ENCODE peak calls at places on chromosome 22, in eight cellular contexts. J is stomach, O is K562, S is endothelial cell of umbilical vein, F is sigmoid colon, H is prostate gland, T is transverse colon, A is breast epithelium. D is an unnamed sample. For H3K9me3, the result is how much of the 10 kb centered on the place peaks cover.

GRCh38 chr22:24580276-24580675 is 12.6 kb downstream of the LRRC75B start:
- DNase-seq in T (no peak), S (no peak), H (no peak), J (no peak), A (no peak), O (no peak), F (no peak), D (no peak)

GRCh38 chr22:23183107-23183698 is 2.9 kb downstream of the BCR start:
- DNase-seq in S (peak), O (peak), J (peak), F (no peak), T (peak), A (no peak), H (peak), D (no peak)

GRCh38 chr22:29617922-29618629 is 14.6 kb downstream of the NF2 start:
- DNase-seq in H (no peak), T (no peak), S (no peak), A (no peak), J (no peak), O (no peak), F (no peak), D (no peak)

GRCh38 chr22:22802346-22802970 is 85.2 kb upstream of the IGLL5 start:
- DNase-seq in J (no peak), S (no peak), A (no peak), T (no peak), H (no peak), O (peak), F (no peak), D (no peak)

GRCh38 chr22:33678523-33678922 is 241.8 kb downstream of the LARGE1 start:
- DNase-seq in T (no peak), S (no peak), O (no peak), J (no peak), F (no peak), A (no peak), H (no peak), D (no peak)

GRCh38 chr22:33555814-33556522 is 364.3 kb downstream of the LARGE1 start:
- DNase-seq in H (no peak), T (no peak), J (no peak), O (no peak), A (no peak), S (no peak), F (no peak), D (no peak)

GRCh38 chr22:27881404-27881803 is 37.7 kb downstream of the PITPNB start:
- DNase-seq in J (peak), S (peak), T (peak), H (peak), A (no peak), F (peak), O (no peak), D (no peak)

GRCh38 chr22:19822301-19823117 is 32.2 kb downstream of the GNB1L start:
- DNase-seq in H (no peak), S (no peak), O (no peak), F (peak), T (peak), A (no peak), J (peak), D (peak)

GRCh38 chr22:33895444-33895843 is 24.8 kb downstream of the LARGE1 start:
- DNase-seq in T (no peak), F (no peak), O (no peak), A (no peak), J (no peak), H (no peak), S (no peak), D (no peak)

GRCh38 chr22:28570697-28571373 is 108.8 kb downstream of the TTC28 start:
- DNase-seq in A (no peak), S (peak), O (no peak), F (no peak), H (no peak), J (no peak), T (no peak), D (no peak)

GRCh38 chr22:27776410-27776958 is 25.1 kb downstream of the MN1 start:
- DNase-seq in H (no peak), O (no peak), J (no peak), S (no peak), F (no peak), T (no peak), A (no peak), D (no peak)

GRCh38 chr22:33247758-33248157 is 189.6 kb upstream of the SYN3 start:
- DNase-seq in J (no peak), H (no peak), T (no peak), O (no peak), S (no peak), A (no peak), F (no peak), D (no peak)

GRCh38 chr22:17213976-17214375 is 5.3 kb downstream of the ADA2 start:
- DNase-seq in T (peak), S (peak), F (peak), H (peak), J (peak), O (peak), A (peak), D (no peak)

GRCh38 chr22:48306785-48307570 is 1520.7 kb downstream of the BRD1 start:
- DNase-seq in S (no peak), O (no peak), A (no peak), J (no peak), T (no peak), F (no peak), H (no peak), D (no peak)

GRCh38 chr22:23182289-23183106 is 2.2 kb downstream of the BCR start:
- DNase-seq in J (no peak), F (no peak), S (peak), A (no peak), T (no peak), O (peak), H (peak), D (no peak)

GRCh38 chr22:22026157-22026831 is 43.7 kb upstream of the TOP3B start:
- DNase-seq in F (no peak), S (no peak), T (no peak), J (no peak), O (no peak), H (no peak), A (no peak), D (no peak)

GRCh38 chr22:32919629-32920028 is 118.1 kb downstream of the TIMP3 start:
- DNase-seq in F (no peak), T (no peak), O (no peak), H (no peak), J (no peak), A (no peak), S (no peak), D (no peak)

GRCh38 chr22:29200901-29201300 is 4.8 kb upstream of the EMID1 start:
- DNase-seq in H (no peak), J (no peak), T (no peak), S (no peak), F (no peak), A (no peak), O (no peak), D (no peak)

GRCh38 chr22:22752556-22753477 is 108.4 kb downstream of the GGTLC2 start:
- DNase-seq in T (no peak), O (peak), F (no peak), A (no peak), J (no peak), H (no peak), S (no peak), D (peak)

GRCh38 chr22:19239464-19239863 is 52.1 kb downstream of the CLTCL1 start:
- DNase-seq in J (no peak), O (peak), T (no peak), H (no peak), S (no peak), F (no peak), A (no peak), D (no peak)

GRCh38 chr22:21819183-21819770 is 48.2 kb downstream of the MAPK1 start:
- DNase-seq in H (no peak), J (no peak), T (no peak), A (no peak), O (peak), S (no peak), F (no peak), D (no peak)

GRCh38 chr22:42294034-42294985 is 23.9 kb upstream of the TCF20 start:
- DNase-seq in S (peak), A (no peak), F (no peak), H (peak), J (peak), O (peak), T (peak), D (no peak)

GRCh38 chr22:43011079-43011478 is 3.9 kb downstream of the PACSIN2 start:
- DNase-seq in O (no peak), S (no peak), H (no peak), J (peak), T (no peak), F (no peak), A (no peak), D (no peak)

GRCh38 chr22:45101828-45102227 is 61.9 kb upstream of the NUP50 start:
- DNase-seq in O (peak), F (peak), A (no peak), J (peak), S (peak), T (peak), H (peak), D (no peak)

GRCh38 chr22:29029202-29030000 is 32.2 kb downstream of the C22orf31 start:
- DNase-seq in J (no peak), O (no peak), H (no peak), A (no peak), F (no peak), S (no peak), T (no peak), D (no peak)

GRCh38 chr22:24069721-24070120 is 58.6 kb downstream of the CABIN1 start:
- DNase-seq in T (peak), F (peak), S (no peak), H (no peak), A (no peak), O (no peak), J (no peak), D (no peak)

GRCh38 chr22:28051787-28052356 is 132.8 kb upstream of the PITPNB start:
- DNase-seq in J (peak), O (peak), H (peak), S (peak), A (no peak), F (peak), T (peak), D (no peak)

GRCh38 chr22:41780714-41781507 is 19.6 kb upstream of the CCDC134 start:
- DNase-seq in A (no peak), H (no peak), O (peak), S (peak), F (peak), J (peak), T (peak), D (peak)

GRCh38 chr22:20245577-20246367 is 22.3 kb downstream of the RTN4R start:
- DNase-seq in S (no peak), T (no peak), O (no peak), F (no peak), A (no peak), H (no peak), J (no peak), D (no peak)

GRCh38 chr22:26718905-26719304 is 61.5 kb downstream of the MIAT start:
- DNase-seq in F (no peak), J (no peak), T (no peak), S (peak), A (no peak), O (no peak), H (no peak), D (no peak)

GRCh38 chr22:32413715-32414114 is 1.7 kb upstream of the RTCB start:
- DNase-seq in H (no peak), O (peak), A (no peak), F (no peak), S (peak), J (no peak), T (no peak), D (no peak)

GRCh38 chr22:46563381-46564083 is 26.1 kb upstream of the CELSR1 start:
- DNase-seq in S (peak), A (peak), O (peak), J (peak), H (peak), F (peak), T (peak), D (peak)
- TF ChIP-seq POLR2AphosphoS5 in S (no peak), A (no peak), O (no peak), J (no peak), H (no peak), F (no peak), T (no peak), D (no peak)

DNA sequence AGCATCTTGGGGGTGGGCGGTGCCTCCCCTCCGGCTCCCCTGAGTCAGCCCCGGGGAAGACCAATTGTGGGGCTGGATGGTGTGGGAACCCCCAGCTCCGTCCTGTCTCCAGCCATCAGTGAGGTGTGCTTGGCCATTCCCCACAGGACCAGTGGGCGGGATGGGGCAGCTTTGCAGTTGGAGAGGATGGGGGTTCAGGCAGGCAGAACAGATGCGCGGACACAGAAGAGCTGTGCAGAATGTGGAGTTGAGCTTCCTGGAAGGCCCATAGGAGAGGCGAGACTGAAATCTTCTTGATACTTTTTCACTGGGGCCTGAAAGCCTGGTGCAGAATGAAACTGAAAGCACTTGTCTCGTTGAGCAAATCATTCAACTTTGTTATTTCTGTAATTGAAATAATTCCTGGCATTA is 23.8 kb downstream of the PARVB start:
- DNase-seq in J (no peak), H (no peak), A (no peak), O (no peak), F (no peak), S (no peak), T (no peak), D (no peak)
- TF ChIP-seq POLR2A in J (no peak), H (no peak), A (no peak), O (no peak), F (no peak), S (no peak), T (no peak), D (no peak)

DNA sequence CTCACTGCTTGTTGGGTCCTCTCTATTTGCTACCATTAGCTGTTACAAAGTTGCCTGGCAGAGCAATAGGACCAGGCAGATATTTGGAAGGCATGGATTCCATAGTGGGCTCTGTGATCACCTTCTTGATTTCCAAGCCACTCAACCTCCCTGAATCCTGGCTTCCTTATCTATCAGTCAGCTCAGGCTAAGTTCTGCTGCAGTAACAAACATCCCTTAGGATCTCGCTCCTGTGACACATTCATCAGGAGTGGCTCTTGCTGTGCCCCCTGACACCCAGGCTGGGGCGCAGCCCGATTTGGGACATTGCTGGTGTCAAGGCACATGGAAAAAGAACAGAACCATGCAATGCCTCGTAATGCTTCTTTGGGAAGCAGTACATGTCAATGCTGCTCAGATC is 503.9 kb downstream of the TBC1D22A start:
- DNase-seq in J (no peak), A (no peak), O (no peak), H (no peak), S (no peak), T (no peak), F (no peak), D (no peak)
- H3K9me3 ChIP-seq in J (under half), A (under half), O (under half), H (under half), S (under half), T (under half), F (under half), D (under half)

GRCh38 chr22:34992672-34993071 is 73.3 kb upstream of the ISX start:
- DNase-seq in J (no peak), S (no peak), O (no peak), H (no peak), T (no peak), A (no peak), F (no peak), D (no peak)
- TF ChIP-seq POLR2AphosphoS5 in J (no peak), S (no peak), O (no peak), H (no peak), T (no peak), A (no peak), F (no peak), D (no peak)

GRCh38 chr22:38735126-38735464 is 20.7 kb downstream of the SUN2 start:
- DNase-seq in T (no peak), J (no peak), H (no peak), A (no peak), S (no peak), O (no peak), F (no peak), D (no peak)

GRCh38 chr22:38736257-38736570 is 19.6 kb downstream of the SUN2 start:
- DNase-seq in T (no peak), A (no peak), S (no peak), F (no peak), J (no peak), O (no peak), H (no peak), D (peak)

GRCh38 chr22:38737302-38738060 is 18.3 kb downstream of the SUN2 start:
- DNase-seq in S (no peak), F (no peak), T (no peak), H (no peak), O (no peak), J (no peak), A (no peak), D (no peak)

GRCh38 chr22:38734203-38735100 is 21.3 kb downstream of the SUN2 start:
- DNase-seq in H (no peak), O (no peak), T (no peak), F (no peak), J (no peak), S (no peak), A (no peak), D (no peak)

DNA sequence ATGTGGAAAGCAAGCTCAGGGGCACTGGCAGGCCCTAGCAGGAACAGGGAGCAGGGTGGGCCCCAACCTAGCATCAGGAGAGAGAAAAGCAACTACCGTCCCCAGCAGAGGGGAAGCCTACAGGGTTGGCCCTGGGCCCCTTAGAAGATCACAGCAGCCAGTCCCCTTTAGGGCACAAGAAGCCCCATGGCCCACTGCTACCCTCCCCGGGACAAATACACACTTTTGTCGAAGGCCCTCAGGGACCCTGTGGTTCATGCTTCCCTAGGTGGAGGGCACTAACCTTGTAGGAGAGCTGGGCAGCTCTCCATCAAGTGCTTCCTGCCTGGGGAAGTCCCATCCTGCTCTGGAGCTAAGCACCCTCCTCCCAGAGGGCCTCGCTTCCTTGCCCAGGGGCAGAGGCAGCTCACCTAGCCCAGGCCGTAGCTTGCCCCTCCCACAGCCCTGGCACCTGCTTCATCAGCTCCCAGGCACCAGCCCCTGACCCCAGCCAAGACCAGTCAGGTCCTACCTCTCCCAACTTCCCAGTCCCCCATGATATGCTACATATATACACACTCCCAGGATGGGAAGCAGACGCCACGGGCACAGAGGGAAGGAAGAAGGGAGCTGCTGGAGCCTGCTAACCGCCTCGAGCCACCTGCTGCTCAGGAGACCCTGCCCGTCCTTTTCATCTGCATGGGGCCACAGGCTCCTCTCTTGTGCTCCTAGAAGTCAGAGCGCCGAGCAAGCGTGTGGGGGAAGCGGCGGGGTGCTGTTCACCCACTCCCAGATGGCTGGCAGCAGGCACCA is 20.1 kb downstream of the SUN2 start:
- DNase-seq in O (no peak), J (peak), T (no peak), S (no peak), A (no peak), F (no peak), H (no peak), D (no peak)
- TF ChIP-seq POLR2A in O (peak), J (no peak), T (no peak), S (peak), A (no peak), F (no peak), H (no peak), D (no peak)

GRCh38 chr22:40506762-40507161 is 129.8 kb downstream of the MRTFA start:
- DNase-seq in T (no peak), F (no peak), O (no peak), J (no peak), A (no peak), S (no peak), H (no peak), D (no peak)

GRCh38 chr22:40510965-40511364 is 125.6 kb downstream of the MRTFA start:
- DNase-seq in T (no peak), J (no peak), O (no peak), H (no peak), F (no peak), S (no peak), A (no peak), D (no peak)

GRCh38 chr22:40507491-40507890 is 129.0 kb downstream of the MRTFA start:
- DNase-seq in F (no peak), J (no peak), T (no peak), A (no peak), O (no peak), S (no peak), H (no peak), D (no peak)

GRCh38 chr22:40511604-40512003 is 124.9 kb downstream of the MRTFA start:
- DNase-seq in T (no peak), O (no peak), H (no peak), A (no peak), S (no peak), J (no peak), F (no peak), D (no peak)

DNA sequence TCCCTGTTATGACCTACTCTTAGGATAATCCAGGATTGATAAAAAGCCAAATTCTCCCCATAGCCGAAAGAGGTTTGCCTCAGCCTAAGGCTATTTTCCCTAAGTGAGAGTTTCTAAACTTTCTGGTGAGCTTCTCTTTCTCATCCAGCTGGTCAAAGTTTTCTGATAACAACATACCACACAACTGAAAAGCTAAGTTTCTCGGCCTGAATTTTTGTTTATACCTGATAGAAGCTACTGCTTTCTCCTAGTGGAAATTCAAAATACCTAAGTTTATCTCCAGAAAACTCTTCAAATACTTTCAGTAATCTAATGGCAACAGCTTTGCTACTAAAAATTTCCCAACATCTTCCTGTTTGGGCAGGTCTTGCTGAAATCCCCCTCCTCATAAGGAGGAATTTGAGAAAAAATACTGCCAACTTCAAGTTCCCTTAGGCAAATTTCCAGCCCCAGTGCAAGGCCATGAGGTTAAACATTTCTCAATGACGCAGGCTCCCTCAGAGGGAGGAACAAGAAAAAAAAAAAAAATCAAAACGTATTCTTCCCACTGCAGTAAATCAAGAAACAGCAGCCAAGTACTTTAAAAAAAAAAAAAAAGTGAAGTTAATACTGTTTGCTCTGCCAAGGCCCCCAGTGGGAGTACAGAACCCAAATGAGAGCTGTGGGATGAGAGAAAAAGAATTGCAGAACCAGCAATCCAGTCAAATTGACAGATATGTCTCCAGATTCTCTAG is 127.0 kb downstream of the MRTFA start:
- DNase-seq in A (no peak), J (peak), S (peak), H (no peak), T (peak), O (no peak), F (peak), D (no peak)
- H3K9me3 ChIP-seq in A (under half), J (under half), S (under half), H (under half), T (under half), O (under half), F (under half), D (under half)

D was measured in suprapubic skin.